ENCODE peak calls at places on chromosomes 7 and 10, in eight cellular contexts. I is NAMALWA, W is mucosa of descending colon, R is memory B cell, N is HFFc6, Y is progenitor cell of endocrine pancreas, A is upper lobe of left lung, Q is GM12892. S is an unnamed sample.

GRCh38 chr10:107163904-107164861 is at the start of gene SORCS1:
- DNase-seq in I (no peak), W (no peak), R (no peak), N (no peak), Y (peak), A (no peak), Q (no peak), S (no peak)

GRCh38 chr10:124516998-124517397 is 55.4 kb downstream of the LHPP start:
- DNase-seq in I (no peak), W (peak), R (no peak), N (no peak), Y (no peak), A (no peak), Q (no peak), S (no peak)

GRCh38 chr10:102114861-102115618 is 5.1 kb downstream of the LDB1 start:
- DNase-seq in I (peak), W (peak), R (peak), N (peak), Y (peak), A (peak), Q (peak), S (peak)

GRCh38 chr7:93159490-93159889 is 11.3 kb upstream of the SAMD9L start:
- DNase-seq in I (no peak), W (no peak), R (no peak), N (no peak), Y (no peak), A (no peak), Q (no peak), S (no peak)

GRCh38 chr10:30048768-30049507 is 10.4 kb downstream of the JCAD start:
- DNase-seq in I (no peak), W (no peak), R (no peak), N (no peak), Y (no peak), A (no peak), Q (no peak), S (no peak)

GRCh38 chr7:135177021-135177696 is 6.7 kb upstream of the CYREN start:
- DNase-seq in I (no peak), W (no peak), R (no peak), N (no peak), Y (no peak), A (no peak), Q (no peak), S (no peak)

GRCh38 chr10:79397051-79397450 is 48.4 kb downstream of the ZCCHC24 start:
- DNase-seq in I (no peak), W (no peak), R (no peak), N (no peak), Y (no peak), A (no peak), Q (no peak), S (no peak)

GRCh38 chr7:92835851-92836488 is 403 bp downstream of the CDK6 start:
- DNase-seq in I (peak), W (peak), R (peak), N (peak), Y (no peak), A (peak), Q (peak), S (peak)

S was measured in NB4.